ENCODE peak calls at places on chromosomes 5 and 9, in seven cellular contexts. Y, M, Z, O, F, T and S are unnamed samples.

GRCh38 chr5:11977904-11978303 is 73.7 kb upstream of the CTNND2 start:
- DNase-seq in T (no peak), O (no peak), Z (no peak), F (no peak), M (no peak), Y (no peak), S (no peak)

GRCh38 chr9:33159058-33159759 is 7.9 kb downstream of the B4GALT1 start:
- DNase-seq in M (no peak), Z (peak), O (peak), T (no peak), Y (no peak), F (peak), S (peak)

GRCh38 chr5:96936431-96937221 is 746 bp downstream of the LNPEP start:
- DNase-seq in Y (no peak), F (peak), Z (peak), M (no peak), O (no peak), T (peak), S (peak)

GRCh38 chr5:25544652-25545249 is 900.0 kb upstream of the CDH10 start:
- DNase-seq in O (no peak), F (no peak), Y (no peak), M (no peak), T (peak), Z (peak), S (no peak)

GRCh38 chr9:111874500-111874899 is 22.1 kb upstream of the UGCG start:
- DNase-seq in Z (no peak), O (no peak), Y (no peak), T (no peak), M (no peak), F (no peak), S (no peak)

GRCh38 chr5:98783051-98783649 is 9.7 kb downstream of the RGMB start:
- DNase-seq in Z (peak), O (no peak), Y (no peak), F (no peak), T (no peak), M (no peak), S (no peak)

GRCh38 chr5:62473209-62473608 is 60.6 kb downstream of the IPO11 start:
- DNase-seq in T (no peak), O (no peak), F (no peak), M (no peak), Y (no peak), Z (peak), S (no peak)

GRCh38 chr5:35803221-35803651 is 53.5 kb upstream of the IL7R start:
- DNase-seq in T (no peak), F (no peak), M (no peak), Z (peak), O (peak), Y (peak), S (peak)

GRCh38 chr5:108361771-108362170 is 20.1 kb downstream of the FBXL17 start:
- DNase-seq in T (no peak), Z (no peak), M (no peak), O (peak), Y (no peak), F (no peak), S (no peak)

GRCh38 chr9:94812343-94812742 is 85.8 kb downstream of the AOPEP start:
- DNase-seq in F (no peak), Y (peak), T (no peak), Z (peak), O (peak), M (no peak), S (no peak)

GRCh38 chr9:34047864-34048729 is 590 bp downstream of the UBAP2 start:
- DNase-seq in T (peak), M (peak), Z (peak), F (peak), Y (peak), O (no peak), S (peak)